ENCODE peak calls at places on chromosome 5, in four cellular contexts. One of them, this sample, is unnamed.

GRCh38 chr5:179795049-179795862 is 1.5 kb downstream of the LTC4S start:
- DNase-seq in adrenal gland: peak; percentile 61
- DNase-seq in mesenchymal stem cell: no peak
- DNase-seq in CD8-positive, alpha-beta T cell: no peak
- DNase-seq in this sample: peak; percentile 72

GRCh38 chr5:150164640-150165039 is 1.9 kb upstream of the CDX1 start:
- DNase-seq in adrenal gland: no peak
- DNase-seq in mesenchymal stem cell: peak; percentile 36
- DNase-seq in CD8-positive, alpha-beta T cell: no peak
- DNase-seq in this sample: peak; percentile 46

GRCh38 chr5:57032151-57032551 is 80.2 kb upstream of the MIER3 start:
- DNase-seq in adrenal gland: peak; percentile 16
- DNase-seq in mesenchymal stem cell: no peak
- DNase-seq in CD8-positive, alpha-beta T cell: no peak
- DNase-seq in this sample: no peak

GRCh38 chr5:156383510-156383909 is 56.5 kb downstream of the SGCD start:
- DNase-seq in adrenal gland: no peak
- DNase-seq in mesenchymal stem cell: peak; percentile 79
- DNase-seq in CD8-positive, alpha-beta T cell: no peak
- DNase-seq in this sample: no peak

GRCh38 chr5:132099073-132099748 is 25.6 kb downstream of the CSF2 start:
- DNase-seq in adrenal gland: no peak
- DNase-seq in mesenchymal stem cell: no peak
- DNase-seq in CD8-positive, alpha-beta T cell: peak; percentile 69
- DNase-seq in this sample: no peak

GRCh38 chr5:98516701-98517100 is 256.8 kb upstream of the RGMB start:
- DNase-seq in adrenal gland: no peak
- DNase-seq in mesenchymal stem cell: no peak
- DNase-seq in CD8-positive, alpha-beta T cell: no peak
- DNase-seq in this sample: no peak

GRCh38 chr5:150574818-150575537 is 65.5 kb upstream of the SYNPO start:
- DNase-seq in adrenal gland: no peak
- DNase-seq in mesenchymal stem cell: no peak
- DNase-seq in CD8-positive, alpha-beta T cell: no peak
- DNase-seq in this sample: peak; percentile 19

GRCh38 chr5:126416266-126416925 is 6.8 kb upstream of the GRAMD2B start:
- DNase-seq in adrenal gland: no peak
- DNase-seq in mesenchymal stem cell: no peak
- DNase-seq in CD8-positive, alpha-beta T cell: no peak
- DNase-seq in this sample: no peak

GRCh38 chr5:176793343-176793699 is 17.0 kb upstream of the UNC5A start:
- DNase-seq in adrenal gland: no peak
- DNase-seq in mesenchymal stem cell: no peak
- DNase-seq in CD8-positive, alpha-beta T cell: no peak
- DNase-seq in this sample: no peak

GRCh38 chr5:99922386-99922785 is 612.8 kb upstream of the FAM174A start:
- DNase-seq in adrenal gland: no peak
- DNase-seq in mesenchymal stem cell: no peak
- DNase-seq in CD8-positive, alpha-beta T cell: no peak
- DNase-seq in this sample: no peak

GRCh38 chr5:83348281-83348780 is 123.2 kb upstream of the VCAN start:
- DNase-seq in adrenal gland: no peak
- DNase-seq in mesenchymal stem cell: no peak
- DNase-seq in CD8-positive, alpha-beta T cell: no peak
- DNase-seq in this sample: peak; percentile 32

GRCh38 chr5:113682497-113683136 is 169.1 kb downstream of the YTHDC2 start:
- DNase-seq in adrenal gland: no peak
- DNase-seq in mesenchymal stem cell: peak; percentile 29
- DNase-seq in CD8-positive, alpha-beta T cell: no peak
- DNase-seq in this sample: no peak

GRCh38 chr5:187617-188451 is 3.5 kb upstream of the LRRC14B start:
- DNase-seq in adrenal gland: no peak
- DNase-seq in mesenchymal stem cell: peak; percentile 7
- DNase-seq in CD8-positive, alpha-beta T cell: no peak
- DNase-seq in this sample: peak; percentile 57

GRCh38 chr5:139403418-139403786 is 487 bp downstream of the SPATA24 start:
- DNase-seq in adrenal gland: no peak
- DNase-seq in mesenchymal stem cell: no peak
- DNase-seq in CD8-positive, alpha-beta T cell: no peak
- DNase-seq in this sample: no peak

GRCh38 chr5:139402561-139403158 is 1.2 kb downstream of the SPATA24 start:
- DNase-seq in adrenal gland: no peak
- DNase-seq in mesenchymal stem cell: peak; percentile 26
- DNase-seq in CD8-positive, alpha-beta T cell: no peak
- DNase-seq in this sample: no peak

GRCh38 chr5:139406960-139407359 is 3.1 kb upstream of the SPATA24 start:
- DNase-seq in adrenal gland: no peak
- DNase-seq in mesenchymal stem cell: no peak
- DNase-seq in CD8-positive, alpha-beta T cell: no peak
- DNase-seq in this sample: no peak

GRCh38 chr5:139403787-139404483 is at the start of gene SPATA24:
- DNase-seq in adrenal gland: peak; percentile 95
- DNase-seq in mesenchymal stem cell: peak; percentile 99
- DNase-seq in CD8-positive, alpha-beta T cell: peak; percentile 99
- DNase-seq in this sample: peak; percentile 100

DNA sequence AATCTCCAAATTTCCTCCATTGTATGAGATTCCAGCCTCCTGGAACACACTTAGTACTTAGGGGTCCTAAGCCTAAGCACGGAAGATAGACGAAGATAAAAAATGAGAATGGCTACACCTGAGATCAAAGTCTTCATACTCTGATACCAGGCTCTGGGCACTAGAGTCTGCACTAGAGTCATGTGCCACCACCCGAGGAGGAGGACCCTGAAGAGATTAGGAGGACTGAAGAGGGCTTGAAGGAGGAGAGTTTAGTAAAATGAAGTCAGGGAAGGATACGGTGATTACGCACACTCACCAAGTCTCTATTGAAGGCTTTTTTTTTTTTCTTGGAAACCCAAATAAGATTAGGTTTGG is 573 bp upstream of the SPATA24 start:
- DNase-seq in adrenal gland: no peak
- DNase-seq in mesenchymal stem cell: no peak
- DNase-seq in CD8-positive, alpha-beta T cell: no peak
- DNase-seq in this sample: no peak
- H3K4me3 ChIP-seq in adrenal gland: peak overlapping the region; percentile 33
- H3K4me3 ChIP-seq in mesenchymal stem cell: no peak overlapping the region
- H3K4me3 ChIP-seq in CD8-positive, alpha-beta T cell: peak overlapping the region; percentile 34
- H3K4me3 ChIP-seq in this sample: peak overlapping the region; percentile 15

DNA sequence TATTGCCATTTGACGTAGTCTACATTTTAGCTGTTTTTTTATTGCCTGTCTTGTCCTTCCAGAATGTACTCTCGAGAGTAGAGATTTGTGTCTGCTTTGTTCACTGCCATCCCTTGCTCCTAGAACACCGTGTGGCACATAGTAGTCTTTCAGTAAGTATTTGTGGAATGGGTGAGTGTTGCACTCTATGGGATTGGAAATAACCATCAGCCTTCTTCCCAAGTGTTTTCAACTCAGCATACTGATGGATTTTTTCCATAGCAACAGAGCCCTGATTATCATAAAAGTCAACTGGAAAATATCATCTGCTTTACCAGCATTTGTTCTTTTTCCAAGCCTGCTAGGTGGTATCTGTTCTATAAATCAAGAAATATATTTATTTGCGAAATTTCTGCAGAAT is 462.5 kb downstream of the ENC1 start:
- DNase-seq in adrenal gland: no peak
- DNase-seq in mesenchymal stem cell: no peak
- DNase-seq in CD8-positive, alpha-beta T cell: no peak
- DNase-seq in this sample: no peak
- H3K27ac ChIP-seq in adrenal gland: no peak overlapping the region
- H3K27ac ChIP-seq in mesenchymal stem cell: no peak overlapping the region
- H3K27ac ChIP-seq in CD8-positive, alpha-beta T cell: no peak overlapping the region
- H3K27ac ChIP-seq in this sample: no peak overlapping the region

DNA sequence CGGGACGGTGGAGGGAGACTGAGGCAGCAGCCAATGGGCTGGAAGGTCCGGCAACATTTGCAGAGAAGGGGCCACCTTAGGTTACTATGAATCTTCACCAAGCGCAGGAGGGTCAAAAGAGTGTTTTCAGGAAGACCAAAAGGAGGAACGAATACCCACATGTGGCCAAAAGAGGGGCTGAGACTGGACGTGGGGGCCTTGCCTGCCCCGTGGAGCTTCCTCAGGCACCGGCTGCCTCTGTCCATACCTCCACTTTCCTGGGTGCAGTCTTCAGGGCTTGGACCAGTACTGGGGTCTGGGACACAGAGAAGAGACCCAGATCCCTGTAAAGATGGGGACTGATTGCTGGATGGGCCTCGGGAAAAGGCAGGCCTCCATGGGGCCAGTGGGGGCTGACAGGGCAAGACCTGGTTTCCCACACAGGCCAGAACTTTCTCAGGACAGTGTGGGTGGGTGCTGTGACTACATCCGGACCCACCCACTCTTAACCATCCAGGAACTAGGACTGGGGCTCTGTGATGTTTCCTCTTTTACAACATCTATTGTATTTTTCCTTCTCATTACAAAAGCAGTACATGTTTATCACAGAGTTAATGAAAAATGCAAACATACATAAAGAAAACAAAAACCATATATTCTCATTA is 294.7 kb downstream of the ZSWIM6 start:
- DNase-seq in adrenal gland: no peak
- DNase-seq in mesenchymal stem cell: no peak
- DNase-seq in CD8-positive, alpha-beta T cell: no peak
- DNase-seq in this sample: no peak
- H3K4me3 ChIP-seq in adrenal gland: peak overlapping the region; percentile 77
- H3K4me3 ChIP-seq in mesenchymal stem cell: no peak overlapping the region
- H3K4me3 ChIP-seq in CD8-positive, alpha-beta T cell: peak overlapping the region; percentile 45
- H3K4me3 ChIP-seq in this sample: peak overlapping the region; percentile 69

GRCh38 chr5:72600401-72600981 is 93.3 kb upstream of the ZNF366 start:
- DNase-seq in adrenal gland: no peak
- DNase-seq in mesenchymal stem cell: peak; percentile 94
- DNase-seq in CD8-positive, alpha-beta T cell: no peak
- DNase-seq in this sample: no peak
- H3K27ac ChIP-seq in adrenal gland: no peak overlapping the region
- H3K27ac ChIP-seq in mesenchymal stem cell: peak overlapping the region; percentile 85
- H3K27ac ChIP-seq in CD8-positive, alpha-beta T cell: no peak overlapping the region
- H3K27ac ChIP-seq in this sample: no peak overlapping the region

DNA sequence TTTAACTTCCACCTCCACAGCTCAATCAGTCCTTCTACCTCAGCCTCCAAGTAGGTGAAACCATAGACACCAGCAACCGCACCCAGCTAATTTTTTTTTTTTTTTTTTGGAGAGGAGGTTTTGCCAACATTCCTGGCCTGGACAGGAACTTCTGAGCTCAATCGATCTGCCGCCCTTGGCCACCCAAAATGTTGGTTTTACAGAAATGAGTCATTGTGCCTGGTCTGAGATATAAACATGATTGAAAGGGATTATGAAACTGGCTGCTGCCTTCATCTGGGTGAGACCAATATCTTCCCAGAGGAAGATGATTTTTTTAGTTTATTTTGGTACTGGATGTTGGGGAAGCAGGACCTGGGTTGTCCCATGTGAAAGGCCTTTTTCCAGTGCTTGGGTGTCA is 9.2 kb downstream of the TAF11L12 start:
- DNase-seq in adrenal gland: no peak
- DNase-seq in mesenchymal stem cell: no peak
- DNase-seq in CD8-positive, alpha-beta T cell: no peak
- DNase-seq in this sample: no peak
- H3K4me3 ChIP-seq in adrenal gland: no peak overlapping the region
- H3K4me3 ChIP-seq in mesenchymal stem cell: no peak overlapping the region
- H3K4me3 ChIP-seq in CD8-positive, alpha-beta T cell: no peak overlapping the region
- H3K4me3 ChIP-seq in this sample: no peak overlapping the region

GRCh38 chr5:60086583-60086982 is 193.1 kb upstream of the PDE4D start:
- DNase-seq in adrenal gland: no peak
- DNase-seq in mesenchymal stem cell: no peak
- DNase-seq in CD8-positive, alpha-beta T cell: no peak
- DNase-seq in this sample: no peak

GRCh38 chr5:60084226-60084625 is 190.7 kb upstream of the PDE4D start:
- DNase-seq in adrenal gland: no peak
- DNase-seq in mesenchymal stem cell: no peak
- DNase-seq in CD8-positive, alpha-beta T cell: no peak
- DNase-seq in this sample: no peak
- H3K27ac ChIP-seq in adrenal gland: no peak overlapping the region
- H3K27ac ChIP-seq in mesenchymal stem cell: no peak overlapping the region
- H3K27ac ChIP-seq in CD8-positive, alpha-beta T cell: no peak overlapping the region
- H3K27ac ChIP-seq in this sample: no peak overlapping the region

DNA sequence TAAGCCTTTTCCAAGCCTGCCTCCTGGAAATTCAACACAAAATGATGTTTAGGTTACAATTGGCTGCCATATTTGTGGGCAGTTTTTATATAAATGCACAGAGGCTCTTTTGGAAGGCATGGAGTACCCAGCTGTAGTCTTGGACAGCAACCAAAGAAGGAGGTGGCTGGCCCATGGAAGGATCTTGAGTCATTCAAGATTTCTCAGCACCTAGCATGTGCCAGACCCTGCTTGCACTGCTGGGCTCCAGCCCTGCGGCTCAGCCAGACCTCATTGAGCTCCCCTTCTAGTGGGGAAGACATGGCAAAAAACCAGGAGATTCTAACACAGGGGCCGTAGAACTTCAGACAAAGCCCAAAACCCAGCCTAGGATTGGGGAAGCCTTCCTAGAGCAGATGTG is 22.1 kb downstream of the JADE2 start:
- DNase-seq in adrenal gland: peak; percentile 61
- DNase-seq in mesenchymal stem cell: peak; percentile 52
- DNase-seq in CD8-positive, alpha-beta T cell: no peak
- DNase-seq in this sample: peak; percentile 82
- H3K4me3 ChIP-seq in adrenal gland: no peak overlapping the region
- H3K4me3 ChIP-seq in mesenchymal stem cell: no peak overlapping the region
- H3K4me3 ChIP-seq in CD8-positive, alpha-beta T cell: no peak overlapping the region
- H3K4me3 ChIP-seq in this sample: no peak overlapping the region